ENCODE peak calls at places on chromosomes 13 and 19, in nine cellular contexts. One of them, this sample, is unnamed.

GRCh38 chr19:56613639-56614038 is 18.5 kb downstream of the ZNF71 start:
- DNase-seq in heart left ventricle: no peak
- DNase-seq in mucosa of gallbladder: no peak
- DNase-seq in foreskin fibroblast: no peak
- DNase-seq in DMS 273 treated with DMSO at 0.1 percent for 48 hours: no peak
- DNase-seq in AG09319: no peak
- DNase-seq in uterus: no peak
- DNase-seq in EH: no peak
- DNase-seq in body of pancreas: no peak
- DNase-seq in this sample: no peak

GRCh38 chr13:80048030-80048429 is 292.9 kb downstream of the SPRY2 start:
- DNase-seq in heart left ventricle: no peak
- DNase-seq in mucosa of gallbladder: no peak
- DNase-seq in foreskin fibroblast: no peak
- DNase-seq in DMS 273 treated with DMSO at 0.1 percent for 48 hours: no peak
- DNase-seq in AG09319: no peak
- DNase-seq in uterus: no peak
- DNase-seq in EH: no peak
- DNase-seq in body of pancreas: no peak
- DNase-seq in this sample: no peak

GRCh38 chr19:40907968-40908735 is 26.1 kb upstream of the CYP2A7 start:
- DNase-seq in heart left ventricle: no peak
- DNase-seq in mucosa of gallbladder: no peak
- DNase-seq in foreskin fibroblast: no peak
- DNase-seq in DMS 273 treated with DMSO at 0.1 percent for 48 hours: no peak
- DNase-seq in AG09319: no peak
- DNase-seq in uterus: peak
- DNase-seq in EH: no peak
- DNase-seq in body of pancreas: peak
- DNase-seq in this sample: no peak

GRCh38 chr13:69109891-69110525 is 997.6 kb upstream of the ATXN8OS start:
- DNase-seq in heart left ventricle: no peak
- DNase-seq in mucosa of gallbladder: no peak
- DNase-seq in foreskin fibroblast: no peak
- DNase-seq in DMS 273 treated with DMSO at 0.1 percent for 48 hours: no peak
- DNase-seq in AG09319: no peak
- DNase-seq in uterus: no peak
- DNase-seq in EH: no peak
- DNase-seq in body of pancreas: no peak
- DNase-seq in this sample: no peak

GRCh38 chr19:46000497-46001246 is 5.4 kb downstream of the CCDC61 start:
- DNase-seq in heart left ventricle: no peak
- DNase-seq in mucosa of gallbladder: peak
- DNase-seq in foreskin fibroblast: no peak
- DNase-seq in DMS 273 treated with DMSO at 0.1 percent for 48 hours: no peak
- DNase-seq in AG09319: no peak
- DNase-seq in uterus: no peak
- DNase-seq in EH: no peak
- DNase-seq in body of pancreas: peak
- DNase-seq in this sample: peak

GRCh38 chr13:75400775-75401174 is 81.2 kb downstream of the TBC1D4 start:
- DNase-seq in heart left ventricle: no peak
- DNase-seq in mucosa of gallbladder: no peak
- DNase-seq in foreskin fibroblast: no peak
- DNase-seq in DMS 273 treated with DMSO at 0.1 percent for 48 hours: no peak
- DNase-seq in AG09319: no peak
- DNase-seq in uterus: no peak
- DNase-seq in EH: no peak
- DNase-seq in body of pancreas: no peak
- DNase-seq in this sample: no peak

GRCh38 chr13:36214163-36214921 is at the start of gene SOHLH2:
- DNase-seq in heart left ventricle: no peak
- DNase-seq in mucosa of gallbladder: no peak
- DNase-seq in foreskin fibroblast: no peak
- DNase-seq in DMS 273 treated with DMSO at 0.1 percent for 48 hours: no peak
- DNase-seq in AG09319: no peak
- DNase-seq in uterus: no peak
- DNase-seq in EH: no peak
- DNase-seq in body of pancreas: no peak
- DNase-seq in this sample: no peak

GRCh38 chr19:18591735-18592385 is 3.3 kb downstream of the REX1BD start:
- DNase-seq in heart left ventricle: no peak
- DNase-seq in mucosa of gallbladder: no peak
- DNase-seq in foreskin fibroblast: peak
- DNase-seq in DMS 273 treated with DMSO at 0.1 percent for 48 hours: no peak
- DNase-seq in AG09319: peak
- DNase-seq in uterus: no peak
- DNase-seq in EH: peak
- DNase-seq in body of pancreas: no peak
- DNase-seq in this sample: no peak

GRCh38 chr19:31039151-31039550 is 310.1 kb downstream of the TSHZ3 start:
- DNase-seq in heart left ventricle: no peak
- DNase-seq in mucosa of gallbladder: no peak
- DNase-seq in foreskin fibroblast: no peak
- DNase-seq in DMS 273 treated with DMSO at 0.1 percent for 48 hours: no peak
- DNase-seq in AG09319: no peak
- DNase-seq in uterus: no peak
- DNase-seq in EH: no peak
- DNase-seq in body of pancreas: no peak
- DNase-seq in this sample: no peak

GRCh38 chr19:44111910-44112463 is 1.2 kb upstream of the ZNF225 start:
- DNase-seq in heart left ventricle: peak
- DNase-seq in mucosa of gallbladder: peak
- DNase-seq in foreskin fibroblast: peak
- DNase-seq in DMS 273 treated with DMSO at 0.1 percent for 48 hours: peak
- DNase-seq in AG09319: peak
- DNase-seq in uterus: no peak
- DNase-seq in EH: peak
- DNase-seq in body of pancreas: no peak
- DNase-seq in this sample: peak

GRCh38 chr13:113672002-113672651 is 5.1 kb downstream of the GRK1 start:
- DNase-seq in heart left ventricle: no peak
- DNase-seq in mucosa of gallbladder: no peak
- DNase-seq in foreskin fibroblast: no peak
- DNase-seq in DMS 273 treated with DMSO at 0.1 percent for 48 hours: no peak
- DNase-seq in AG09319: no peak
- DNase-seq in uterus: no peak
- DNase-seq in EH: no peak
- DNase-seq in body of pancreas: peak
- DNase-seq in this sample: no peak

GRCh38 chr19:43765109-43765876 is 10.5 kb upstream of the SMG9 start:
- DNase-seq in heart left ventricle: peak
- DNase-seq in mucosa of gallbladder: peak
- DNase-seq in foreskin fibroblast: peak
- DNase-seq in DMS 273 treated with DMSO at 0.1 percent for 48 hours: no peak
- DNase-seq in AG09319: peak
- DNase-seq in uterus: peak
- DNase-seq in EH: peak
- DNase-seq in body of pancreas: peak
- DNase-seq in this sample: peak

GRCh38 chr13:110377178-110378175 is 70.4 kb downstream of the COL4A2 start:
- DNase-seq in heart left ventricle: no peak
- DNase-seq in mucosa of gallbladder: no peak
- DNase-seq in foreskin fibroblast: no peak
- DNase-seq in DMS 273 treated with DMSO at 0.1 percent for 48 hours: no peak
- DNase-seq in AG09319: no peak
- DNase-seq in uterus: peak
- DNase-seq in EH: no peak
- DNase-seq in body of pancreas: no peak
- DNase-seq in this sample: no peak